ENCODE peak calls at places on chromosomes 2 and 18, in six cellular contexts. Q is SK-N-SH, E is NT2/D1, A is H1, Z is HepG2, S is HCT116. U is an unnamed sample.

GRCh38 chr18:42611134-42611533 is 504.4 kb downstream of the RIT2 start:
- DNase-seq in Q (no peak), E (no peak), A (no peak), Z (no peak), S (no peak), U (no peak)

GRCh38 chr2:26394694-26395093 is 7.0 kb upstream of the DRC1 start:
- DNase-seq in Q (no peak), E (no peak), A (no peak), Z (no peak), S (no peak), U (no peak)

GRCh38 chr2:192278701-192279100 is 84.0 kb upstream of the TMEFF2 start:
- DNase-seq in Q (no peak), E (no peak), A (no peak), Z (no peak), S (no peak), U (no peak)

GRCh38 chr2:231670892-231671616 is 37.3 kb upstream of the PTMA start:
- DNase-seq in Q (peak), E (no peak), A (no peak), Z (no peak), S (no peak), U (peak)

GRCh38 chr18:63365909-63366269 is 1.1 kb downstream of the KDSR start:
- DNase-seq in Q (peak), E (no peak), A (no peak), Z (no peak), S (no peak), U (no peak)

GRCh38 chr18:76450452-76450851 is 44.6 kb downstream of the ZNF516 start:
- DNase-seq in Q (no peak), E (no peak), A (no peak), Z (no peak), S (no peak), U (no peak)

GRCh38 chr2:70936979-70937811 is 1.5 kb downstream of the ATP6V1B1 start:
- DNase-seq in Q (no peak), E (no peak), A (no peak), Z (no peak), S (no peak), U (no peak)

GRCh38 chr18:35022430-35023001 is 18.7 kb upstream of the MAPRE2 start:
- DNase-seq in Q (no peak), E (no peak), A (no peak), Z (no peak), S (no peak), U (no peak)

GRCh38 chr2:226802573-226802972 is 3.0 kb upstream of the IRS1 start:
- DNase-seq in Q (peak), E (no peak), A (no peak), Z (peak), S (peak), U (peak)

GRCh38 chr2:187655001-187655400 is 100.8 kb upstream of the TFPI start:
- DNase-seq in Q (no peak), E (no peak), A (no peak), Z (no peak), S (no peak), U (peak)

GRCh38 chr2:108553181-108553919 is 19.1 kb downstream of the LIMS1 start:
- DNase-seq in Q (no peak), E (no peak), A (no peak), Z (no peak), S (no peak), U (no peak)

GRCh38 chr2:218694405-218695145 is 16.1 kb upstream of the TTLL4 start:
- DNase-seq in Q (no peak), E (no peak), A (no peak), Z (no peak), S (no peak), U (no peak)

DNA sequence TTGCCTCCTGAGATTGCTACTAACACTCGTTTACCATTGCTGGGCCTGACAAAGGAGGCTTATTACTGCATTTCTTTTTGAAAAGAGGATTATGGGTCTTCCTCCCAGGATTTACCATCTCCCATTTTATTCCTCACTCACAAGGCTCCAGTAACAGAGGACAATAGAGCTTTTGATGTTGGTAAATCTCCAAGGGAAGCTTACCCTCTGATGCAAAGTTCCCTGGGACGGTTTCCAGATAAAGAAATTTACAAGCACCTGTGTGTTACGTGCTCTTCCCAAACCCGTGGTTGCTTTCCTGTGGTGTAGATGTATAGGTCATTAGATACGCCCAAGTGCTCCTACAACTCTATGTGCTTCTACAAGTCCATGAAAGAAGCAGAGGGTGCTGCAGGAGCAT is 17.1 kb downstream of the VSNL1 start:
- DNase-seq in Q (no peak), E (no peak), A (no peak), Z (peak), S (no peak), U (no peak)
- TF ChIP-seq YY1 in Q (no peak), E (no peak), A (no peak), Z (no peak), S (no peak), U (no peak)

DNA sequence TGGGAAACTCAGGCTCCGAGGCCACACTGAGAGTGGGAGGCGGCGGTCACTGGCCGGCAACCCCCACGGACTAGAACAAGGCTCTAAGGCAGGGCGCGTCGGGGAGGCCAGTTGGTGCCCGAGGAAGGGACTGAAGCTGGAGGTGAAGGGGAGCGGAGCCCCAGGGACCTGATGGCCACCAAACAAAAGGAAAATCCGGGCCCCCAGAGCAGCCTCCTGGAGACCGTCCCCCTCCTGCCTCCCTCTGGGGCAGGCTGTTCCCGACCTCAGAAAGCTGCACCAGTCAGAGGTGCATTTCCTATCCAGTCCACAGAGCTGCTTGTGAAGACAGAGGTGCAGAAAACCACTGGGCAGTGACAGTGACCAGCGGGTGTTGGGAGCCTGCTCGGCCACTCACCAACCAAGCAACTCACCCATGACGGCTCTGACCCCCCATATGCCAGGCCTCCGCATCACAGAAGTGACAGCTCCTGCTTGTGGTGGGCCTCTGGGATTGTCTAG is 172.7 kb downstream of the TWIST2 start:
- DNase-seq in Q (no peak), E (no peak), A (no peak), Z (no peak), S (no peak), U (no peak)
- TF ChIP-seq YY1 in Q (no peak), E (no peak), A (no peak), Z (no peak), S (no peak), U (no peak)

GRCh38 chr2:74890711-74891110 is 56.8 kb downstream of the HK2 start:
- DNase-seq in Q (no peak), E (no peak), A (no peak), Z (no peak), S (no peak), U (no peak)
- TF ChIP-seq YY1 in Q (no peak), E (no peak), A (no peak), Z (no peak), S (no peak), U (no peak)

GRCh38 chr2:66440692-66441091 is 5.8 kb downstream of the MEIS1 start:
- DNase-seq in Q (no peak), E (no peak), A (no peak), Z (no peak), S (no peak), U (no peak)
- TF ChIP-seq YY1 in Q (no peak), E (no peak), A (no peak), Z (no peak), S (no peak), U (no peak)

U was measured in K562.